ENCODE peak calls at places on chromosomes 1 and 21, in ten cellular contexts. One of them, this sample, is unnamed.

GRCh38 chr1:6225651-6226050 is 10.1 kb downstream of the ICMT start:
- DNase-seq in AG09309: no peak
- DNase-seq in stimulated activated CD4-positive, alpha-beta T cell treated with anti-CD3 and anti-CD28 coated beads, Interleukin-12 subunit alpha, Interleukin-12 subunit beta, amount 100 ng/mL, for 4 hours: no peak
- DNase-seq in activated gamma-delta T cell treated with Interleukin-2 at 50 U/mL for 16 hours: no peak
- DNase-seq in OCI-M1: no peak
- DNase-seq in caudate nucleus: no peak
- DNase-seq in NCI-H146: no peak
- DNase-seq in pons: no peak
- DNase-seq in heart right ventricle: no peak
- DNase-seq in WERI-Rb-1: no peak
- DNase-seq in this sample: no peak

GRCh38 chr1:65958561-65959350 is 166.1 kb downstream of the PDE4B start:
- DNase-seq in AG09309: no peak
- DNase-seq in stimulated activated CD4-positive, alpha-beta T cell treated with anti-CD3 and anti-CD28 coated beads, Interleukin-12 subunit alpha, Interleukin-12 subunit beta, amount 100 ng/mL, for 4 hours: no peak
- DNase-seq in activated gamma-delta T cell treated with Interleukin-2 at 50 U/mL for 16 hours: peak
- DNase-seq in OCI-M1: peak
- DNase-seq in caudate nucleus: no peak
- DNase-seq in NCI-H146: peak
- DNase-seq in pons: peak
- DNase-seq in heart right ventricle: no peak
- DNase-seq in WERI-Rb-1: no peak
- DNase-seq in this sample: peak

GRCh38 chr1:91647061-91647460 is 146.4 kb downstream of the CDC7 start:
- DNase-seq in AG09309: no peak
- DNase-seq in stimulated activated CD4-positive, alpha-beta T cell treated with anti-CD3 and anti-CD28 coated beads, Interleukin-12 subunit alpha, Interleukin-12 subunit beta, amount 100 ng/mL, for 4 hours: no peak
- DNase-seq in activated gamma-delta T cell treated with Interleukin-2 at 50 U/mL for 16 hours: no peak
- DNase-seq in OCI-M1: no peak
- DNase-seq in caudate nucleus: no peak
- DNase-seq in NCI-H146: no peak
- DNase-seq in pons: no peak
- DNase-seq in heart right ventricle: no peak
- DNase-seq in WERI-Rb-1: no peak
- DNase-seq in this sample: no peak

GRCh38 chr1:177355575-177355974 is 184.8 kb downstream of the BRINP2 start:
- DNase-seq in AG09309: no peak
- DNase-seq in stimulated activated CD4-positive, alpha-beta T cell treated with anti-CD3 and anti-CD28 coated beads, Interleukin-12 subunit alpha, Interleukin-12 subunit beta, amount 100 ng/mL, for 4 hours: no peak
- DNase-seq in activated gamma-delta T cell treated with Interleukin-2 at 50 U/mL for 16 hours: no peak
- DNase-seq in OCI-M1: peak
- DNase-seq in caudate nucleus: no peak
- DNase-seq in NCI-H146: no peak
- DNase-seq in pons: peak
- DNase-seq in heart right ventricle: no peak
- DNase-seq in WERI-Rb-1: peak
- DNase-seq in this sample: peak

GRCh38 chr1:22611530-22611947 is 24.9 kb upstream of the C1QA start:
- DNase-seq in AG09309: peak
- DNase-seq in stimulated activated CD4-positive, alpha-beta T cell treated with anti-CD3 and anti-CD28 coated beads, Interleukin-12 subunit alpha, Interleukin-12 subunit beta, amount 100 ng/mL, for 4 hours: no peak
- DNase-seq in activated gamma-delta T cell treated with Interleukin-2 at 50 U/mL for 16 hours: no peak
- DNase-seq in OCI-M1: peak
- DNase-seq in caudate nucleus: no peak
- DNase-seq in NCI-H146: no peak
- DNase-seq in pons: peak
- DNase-seq in heart right ventricle: peak
- DNase-seq in WERI-Rb-1: no peak
- DNase-seq in this sample: peak

GRCh38 chr1:10721381-10722321 is 74.8 kb downstream of the CASZ1 start:
- DNase-seq in AG09309: no peak
- DNase-seq in stimulated activated CD4-positive, alpha-beta T cell treated with anti-CD3 and anti-CD28 coated beads, Interleukin-12 subunit alpha, Interleukin-12 subunit beta, amount 100 ng/mL, for 4 hours: no peak
- DNase-seq in activated gamma-delta T cell treated with Interleukin-2 at 50 U/mL for 16 hours: no peak
- DNase-seq in OCI-M1: peak
- DNase-seq in caudate nucleus: no peak
- DNase-seq in NCI-H146: no peak
- DNase-seq in pons: no peak
- DNase-seq in heart right ventricle: no peak
- DNase-seq in WERI-Rb-1: no peak
- DNase-seq in this sample: no peak

GRCh38 chr1:231534703-231535159 is 6.3 kb downstream of the TSNAX start:
- DNase-seq in AG09309: no peak
- DNase-seq in stimulated activated CD4-positive, alpha-beta T cell treated with anti-CD3 and anti-CD28 coated beads, Interleukin-12 subunit alpha, Interleukin-12 subunit beta, amount 100 ng/mL, for 4 hours: no peak
- DNase-seq in activated gamma-delta T cell treated with Interleukin-2 at 50 U/mL for 16 hours: no peak
- DNase-seq in OCI-M1: no peak
- DNase-seq in caudate nucleus: no peak
- DNase-seq in NCI-H146: no peak
- DNase-seq in pons: no peak
- DNase-seq in heart right ventricle: no peak
- DNase-seq in WERI-Rb-1: no peak
- DNase-seq in this sample: no peak

GRCh38 chr1:2481885-2482284 is 5.8 kb downstream of the PLCH2 start:
- DNase-seq in AG09309: no peak
- DNase-seq in stimulated activated CD4-positive, alpha-beta T cell treated with anti-CD3 and anti-CD28 coated beads, Interleukin-12 subunit alpha, Interleukin-12 subunit beta, amount 100 ng/mL, for 4 hours: no peak
- DNase-seq in activated gamma-delta T cell treated with Interleukin-2 at 50 U/mL for 16 hours: no peak
- DNase-seq in OCI-M1: peak
- DNase-seq in caudate nucleus: no peak
- DNase-seq in NCI-H146: no peak
- DNase-seq in pons: no peak
- DNase-seq in heart right ventricle: no peak
- DNase-seq in WERI-Rb-1: no peak
- DNase-seq in this sample: no peak

GRCh38 chr1:234881893-234882771 is 246.5 kb downstream of the TOMM20 start:
- DNase-seq in AG09309: no peak
- DNase-seq in stimulated activated CD4-positive, alpha-beta T cell treated with anti-CD3 and anti-CD28 coated beads, Interleukin-12 subunit alpha, Interleukin-12 subunit beta, amount 100 ng/mL, for 4 hours: no peak
- DNase-seq in activated gamma-delta T cell treated with Interleukin-2 at 50 U/mL for 16 hours: no peak
- DNase-seq in OCI-M1: no peak
- DNase-seq in caudate nucleus: no peak
- DNase-seq in NCI-H146: no peak
- DNase-seq in pons: no peak
- DNase-seq in heart right ventricle: no peak
- DNase-seq in WERI-Rb-1: peak
- DNase-seq in this sample: no peak

GRCh38 chr21:30072496-30072895 is 94.1 kb downstream of the CLDN17 start:
- DNase-seq in AG09309: no peak
- DNase-seq in stimulated activated CD4-positive, alpha-beta T cell treated with anti-CD3 and anti-CD28 coated beads, Interleukin-12 subunit alpha, Interleukin-12 subunit beta, amount 100 ng/mL, for 4 hours: peak
- DNase-seq in activated gamma-delta T cell treated with Interleukin-2 at 50 U/mL for 16 hours: no peak
- DNase-seq in OCI-M1: peak
- DNase-seq in caudate nucleus: no peak
- DNase-seq in NCI-H146: peak
- DNase-seq in pons: peak
- DNase-seq in heart right ventricle: no peak
- DNase-seq in WERI-Rb-1: peak
- DNase-seq in this sample: no peak

GRCh38 chr1:77874804-77875445 is 13.5 kb upstream of the NEXN start:
- DNase-seq in AG09309: no peak
- DNase-seq in stimulated activated CD4-positive, alpha-beta T cell treated with anti-CD3 and anti-CD28 coated beads, Interleukin-12 subunit alpha, Interleukin-12 subunit beta, amount 100 ng/mL, for 4 hours: no peak
- DNase-seq in activated gamma-delta T cell treated with Interleukin-2 at 50 U/mL for 16 hours: no peak
- DNase-seq in OCI-M1: no peak
- DNase-seq in caudate nucleus: no peak
- DNase-seq in NCI-H146: no peak
- DNase-seq in pons: no peak
- DNase-seq in heart right ventricle: no peak
- DNase-seq in WERI-Rb-1: no peak
- DNase-seq in this sample: no peak

GRCh38 chr1:247291835-247292561 is 36.1 kb downstream of the VN1R5 start:
- DNase-seq in AG09309: no peak
- DNase-seq in stimulated activated CD4-positive, alpha-beta T cell treated with anti-CD3 and anti-CD28 coated beads, Interleukin-12 subunit alpha, Interleukin-12 subunit beta, amount 100 ng/mL, for 4 hours: no peak
- DNase-seq in activated gamma-delta T cell treated with Interleukin-2 at 50 U/mL for 16 hours: no peak
- DNase-seq in OCI-M1: no peak
- DNase-seq in caudate nucleus: no peak
- DNase-seq in NCI-H146: no peak
- DNase-seq in pons: no peak
- DNase-seq in heart right ventricle: no peak
- DNase-seq in WERI-Rb-1: no peak
- DNase-seq in this sample: no peak

GRCh38 chr1:163361123-163361934 is 39.6 kb downstream of the NUF2 start:
- DNase-seq in AG09309: no peak
- DNase-seq in stimulated activated CD4-positive, alpha-beta T cell treated with anti-CD3 and anti-CD28 coated beads, Interleukin-12 subunit alpha, Interleukin-12 subunit beta, amount 100 ng/mL, for 4 hours: no peak
- DNase-seq in activated gamma-delta T cell treated with Interleukin-2 at 50 U/mL for 16 hours: no peak
- DNase-seq in OCI-M1: peak
- DNase-seq in caudate nucleus: no peak
- DNase-seq in NCI-H146: peak
- DNase-seq in pons: peak
- DNase-seq in heart right ventricle: no peak
- DNase-seq in WERI-Rb-1: peak
- DNase-seq in this sample: peak

GRCh38 chr1:62025892-62026291 is 168.8 kb upstream of the L1TD1 start:
- DNase-seq in AG09309: no peak
- DNase-seq in stimulated activated CD4-positive, alpha-beta T cell treated with anti-CD3 and anti-CD28 coated beads, Interleukin-12 subunit alpha, Interleukin-12 subunit beta, amount 100 ng/mL, for 4 hours: no peak
- DNase-seq in activated gamma-delta T cell treated with Interleukin-2 at 50 U/mL for 16 hours: no peak
- DNase-seq in OCI-M1: no peak
- DNase-seq in caudate nucleus: no peak
- DNase-seq in NCI-H146: no peak
- DNase-seq in pons: peak
- DNase-seq in heart right ventricle: no peak
- DNase-seq in WERI-Rb-1: no peak
- DNase-seq in this sample: no peak

GRCh38 chr1:20666804-20667203 is 5.6 kb upstream of the DDOST start:
- DNase-seq in AG09309: no peak
- DNase-seq in stimulated activated CD4-positive, alpha-beta T cell treated with anti-CD3 and anti-CD28 coated beads, Interleukin-12 subunit alpha, Interleukin-12 subunit beta, amount 100 ng/mL, for 4 hours: no peak
- DNase-seq in activated gamma-delta T cell treated with Interleukin-2 at 50 U/mL for 16 hours: no peak
- DNase-seq in OCI-M1: peak
- DNase-seq in caudate nucleus: no peak
- DNase-seq in NCI-H146: no peak
- DNase-seq in pons: no peak
- DNase-seq in heart right ventricle: no peak
- DNase-seq in WERI-Rb-1: no peak
- DNase-seq in this sample: no peak

GRCh38 chr1:92877792-92878191 is 46.0 kb downstream of the RPL5 start:
- DNase-seq in AG09309: no peak
- DNase-seq in stimulated activated CD4-positive, alpha-beta T cell treated with anti-CD3 and anti-CD28 coated beads, Interleukin-12 subunit alpha, Interleukin-12 subunit beta, amount 100 ng/mL, for 4 hours: no peak
- DNase-seq in activated gamma-delta T cell treated with Interleukin-2 at 50 U/mL for 16 hours: no peak
- DNase-seq in OCI-M1: peak
- DNase-seq in caudate nucleus: no peak
- DNase-seq in NCI-H146: peak
- DNase-seq in pons: peak
- DNase-seq in heart right ventricle: no peak
- DNase-seq in WERI-Rb-1: no peak
- DNase-seq in this sample: peak

GRCh38 chr1:89466307-89466925 is 58.2 kb upstream of the LRRC8B start:
- DNase-seq in AG09309: no peak
- DNase-seq in stimulated activated CD4-positive, alpha-beta T cell treated with anti-CD3 and anti-CD28 coated beads, Interleukin-12 subunit alpha, Interleukin-12 subunit beta, amount 100 ng/mL, for 4 hours: no peak
- DNase-seq in activated gamma-delta T cell treated with Interleukin-2 at 50 U/mL for 16 hours: no peak
- DNase-seq in OCI-M1: peak
- DNase-seq in caudate nucleus: no peak
- DNase-seq in NCI-H146: no peak
- DNase-seq in pons: peak
- DNase-seq in heart right ventricle: no peak
- DNase-seq in WERI-Rb-1: no peak
- DNase-seq in this sample: no peak

GRCh38 chr1:245859510-245860114 is 647.5 kb downstream of the SMYD3 start:
- DNase-seq in AG09309: no peak
- DNase-seq in stimulated activated CD4-positive, alpha-beta T cell treated with anti-CD3 and anti-CD28 coated beads, Interleukin-12 subunit alpha, Interleukin-12 subunit beta, amount 100 ng/mL, for 4 hours: no peak
- DNase-seq in activated gamma-delta T cell treated with Interleukin-2 at 50 U/mL for 16 hours: no peak
- DNase-seq in OCI-M1: peak
- DNase-seq in caudate nucleus: no peak
- DNase-seq in NCI-H146: no peak
- DNase-seq in pons: no peak
- DNase-seq in heart right ventricle: peak
- DNase-seq in WERI-Rb-1: no peak
- DNase-seq in this sample: no peak

GRCh38 chr1:61163355-61163754 is 81.0 kb downstream of the NFIA start:
- DNase-seq in AG09309: no peak
- DNase-seq in stimulated activated CD4-positive, alpha-beta T cell treated with anti-CD3 and anti-CD28 coated beads, Interleukin-12 subunit alpha, Interleukin-12 subunit beta, amount 100 ng/mL, for 4 hours: no peak
- DNase-seq in activated gamma-delta T cell treated with Interleukin-2 at 50 U/mL for 16 hours: no peak
- DNase-seq in OCI-M1: no peak
- DNase-seq in caudate nucleus: no peak
- DNase-seq in NCI-H146: no peak
- DNase-seq in pons: no peak
- DNase-seq in heart right ventricle: no peak
- DNase-seq in WERI-Rb-1: no peak
- DNase-seq in this sample: no peak

GRCh38 chr21:44258056-44258725 is 3.5 kb downstream of the DNMT3L start:
- DNase-seq in AG09309: no peak
- DNase-seq in stimulated activated CD4-positive, alpha-beta T cell treated with anti-CD3 and anti-CD28 coated beads, Interleukin-12 subunit alpha, Interleukin-12 subunit beta, amount 100 ng/mL, for 4 hours: no peak
- DNase-seq in activated gamma-delta T cell treated with Interleukin-2 at 50 U/mL for 16 hours: no peak
- DNase-seq in OCI-M1: no peak
- DNase-seq in caudate nucleus: no peak
- DNase-seq in NCI-H146: no peak
- DNase-seq in pons: no peak
- DNase-seq in heart right ventricle: no peak
- DNase-seq in WERI-Rb-1: no peak
- DNase-seq in this sample: no peak